ENCODE peak calls at places on chromosomes 4 and X, in eight cellular contexts. U is endothelial cell of umbilical vein, P is GM12878, F is HCT116, Z is HepG2, Y is SK-N-SH, B is K562, N is H1. M is an unnamed sample.

GRCh38 chr4:86918539-86919072 is 16.2 kb upstream of the AFF1 start:
- DNase-seq in U (no peak), P (no peak), F (no peak), Z (peak), Y (no peak), B (no peak), N (no peak), M (no peak)

GRCh38 chr4:142567199-142567598 is 278.9 kb downstream of the INPP4B start:
- DNase-seq in U (no peak), P (no peak), F (peak), Z (no peak), Y (no peak), B (no peak), N (peak), M (no peak)

GRCh38 chrX:42536286-42536685 is 241.7 kb downstream of the PPP1R2C start:
- DNase-seq in U (no peak), P (no peak), F (no peak), Z (no peak), Y (no peak), B (no peak), N (no peak), M (no peak)

GRCh38 chr4:147339116-147339515 is 141.8 kb upstream of the EDNRA start:
- DNase-seq in U (no peak), P (no peak), F (no peak), Z (no peak), Y (no peak), B (no peak), N (no peak), M (no peak)

GRCh38 chr4:105946771-105947170 is 51.5 kb downstream of the NPNT start:
- DNase-seq in U (no peak), P (no peak), F (no peak), Z (no peak), Y (no peak), B (no peak), N (no peak), M (no peak)

GRCh38 chr4:124372916-124373315 is 339.6 kb downstream of the ANKRD50 start:
- DNase-seq in U (no peak), P (no peak), F (no peak), Z (no peak), Y (no peak), B (no peak), N (no peak), M (no peak)

GRCh38 chrX:46573896-46574336 is 351 bp downstream of the CHST7 start:
- DNase-seq in U (peak), P (no peak), F (no peak), Z (peak), Y (peak), B (no peak), N (peak), M (no peak)

GRCh38 chrX:82813671-82814078 is 694.4 kb upstream of the POU3F4 start:
- DNase-seq in U (peak), P (no peak), F (peak), Z (no peak), Y (no peak), B (no peak), N (no peak), M (no peak)

GRCh38 chrX:6640727-6641126 is 105.8 kb upstream of the VCX3A start:
- DNase-seq in U (no peak), P (no peak), F (no peak), Z (no peak), Y (no peak), B (no peak), N (no peak), M (no peak)

GRCh38 chr4:180058731-180059215 is 2184.4 kb upstream of the TENM3 start:
- DNase-seq in U (no peak), P (no peak), F (no peak), Z (no peak), Y (peak), B (no peak), N (peak), M (no peak)

GRCh38 chrX:135707880-135708279 is 5.6 kb upstream of the CT45A1 start:
- DNase-seq in U (peak), P (no peak), F (peak), Z (peak), Y (peak), B (peak), N (peak), M (no peak)

DNA sequence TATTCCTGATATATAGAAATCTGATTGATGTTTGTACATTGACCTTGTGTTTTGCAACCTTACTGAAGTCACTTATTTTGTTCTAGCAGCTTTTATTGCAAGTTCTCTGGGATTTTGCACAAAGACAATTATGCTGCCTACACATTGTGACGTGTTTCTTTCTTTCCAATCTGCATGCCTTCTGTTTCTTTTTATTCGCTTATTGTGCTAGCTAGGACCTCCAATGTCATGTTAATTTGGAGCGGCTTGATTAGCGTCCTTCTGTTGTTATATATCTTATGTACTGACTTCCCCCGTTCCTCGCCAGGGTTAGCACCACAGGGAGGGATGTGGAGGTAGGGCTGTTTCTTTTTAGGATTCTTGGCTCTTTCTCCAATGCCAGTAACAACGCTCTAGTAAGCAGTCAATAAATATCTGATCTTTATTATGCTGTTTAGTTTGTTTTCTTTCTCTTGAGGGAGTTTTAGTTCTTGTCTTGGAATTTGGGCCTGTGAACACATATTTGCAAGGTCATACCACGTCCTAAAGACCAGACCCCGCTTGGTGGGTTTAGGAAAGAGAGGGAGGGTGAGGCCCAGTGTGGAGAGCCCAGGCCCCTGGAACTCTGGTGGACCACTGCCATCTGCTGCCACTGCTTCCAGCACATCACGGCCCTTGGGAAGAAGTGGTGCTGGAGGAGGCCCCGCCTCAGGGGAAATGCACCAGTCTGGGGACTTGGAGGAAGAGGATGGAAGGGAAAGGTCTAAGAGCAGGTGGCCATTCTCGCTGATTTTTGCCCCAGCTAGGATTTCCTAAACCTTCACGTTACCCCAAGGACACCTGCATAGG is 129.1 kb downstream of the TRIML1 start:
- DNase-seq in U (no peak), P (no peak), F (no peak), Z (no peak), Y (no peak), B (no peak), N (no peak), M (no peak)
- H3K27ac ChIP-seq in U (no peak), P (no peak), F (no peak), Z (no peak), Y (no peak), B (no peak), N (no peak), M (no peak)

GRCh38 chr4:102169345-102169744 is 175.9 kb downstream of the SLC39A8 start:
- DNase-seq in U (no peak), P (no peak), F (no peak), Z (no peak), Y (peak), B (no peak), N (no peak), M (peak)
- TF ChIP-seq POLR2AphosphoS5 in U (no peak), P (no peak), F (no peak), Z (no peak), Y (no peak), B (no peak), N (no peak), M (no peak)

DNA sequence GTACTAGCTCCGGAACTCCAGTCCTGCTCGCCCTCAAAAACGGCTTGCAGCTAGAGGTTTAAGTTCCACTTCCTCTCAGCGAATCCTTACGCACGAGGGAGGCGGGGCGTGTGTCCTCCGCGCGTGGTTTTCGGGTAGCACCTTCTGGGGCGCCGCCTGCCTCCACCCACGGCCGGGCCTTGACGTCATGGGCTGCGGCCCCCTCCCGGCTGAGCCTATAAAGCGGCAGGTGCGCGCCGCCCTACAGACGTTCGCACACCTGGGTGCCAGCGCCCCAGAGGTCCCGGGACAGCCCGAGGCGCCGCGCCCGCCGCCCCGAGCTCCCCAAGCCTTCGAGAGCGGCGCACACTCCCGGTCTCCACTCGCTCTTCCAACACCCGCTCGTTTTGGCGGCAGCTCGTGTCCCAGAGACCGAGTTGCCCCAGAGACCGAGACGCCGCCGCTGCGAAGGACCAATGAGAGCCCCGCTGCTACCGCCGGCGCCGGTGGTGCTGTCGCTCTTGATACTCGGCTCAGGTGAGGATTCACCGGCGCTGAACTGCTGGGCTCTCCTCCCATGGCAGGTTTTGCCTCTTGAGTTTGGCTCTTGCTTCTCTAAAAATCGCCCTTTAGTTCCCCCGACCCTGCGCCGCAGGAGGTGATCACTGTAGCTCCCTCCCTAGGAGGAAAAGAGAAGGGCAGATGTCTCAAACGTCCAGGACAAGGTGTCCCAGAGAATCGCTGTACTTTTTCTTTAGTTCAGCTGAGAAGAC is at the start of gene AREG:
- DNase-seq in U (peak), P (peak), F (peak), Z (peak), Y (peak), B (peak), N (peak), M (no peak)
- H3K9ac ChIP-seq in U (peak), P (no peak), F (peak), Z (peak), Y (no peak), B (peak), N (no peak), M (peak)

GRCh38 chr4:38058186-38058585 is 98.0 kb downstream of the PTTG2 start:
- DNase-seq in U (no peak), P (no peak), F (no peak), Z (no peak), Y (peak), B (no peak), N (no peak), M (no peak)

GRCh38 chr4:38050560-38051350 is 90.6 kb downstream of the PTTG2 start:
- DNase-seq in U (peak), P (no peak), F (no peak), Z (no peak), Y (no peak), B (no peak), N (no peak), M (no peak)

GRCh38 chr4:38056024-38056685 is 96.0 kb downstream of the PTTG2 start:
- DNase-seq in U (peak), P (no peak), F (no peak), Z (no peak), Y (no peak), B (no peak), N (no peak), M (no peak)

GRCh38 chr4:38060829-38061431 is 100.7 kb downstream of the PTTG2 start:
- DNase-seq in U (peak), P (no peak), F (no peak), Z (no peak), Y (peak), B (no peak), N (no peak), M (no peak)

DNA sequence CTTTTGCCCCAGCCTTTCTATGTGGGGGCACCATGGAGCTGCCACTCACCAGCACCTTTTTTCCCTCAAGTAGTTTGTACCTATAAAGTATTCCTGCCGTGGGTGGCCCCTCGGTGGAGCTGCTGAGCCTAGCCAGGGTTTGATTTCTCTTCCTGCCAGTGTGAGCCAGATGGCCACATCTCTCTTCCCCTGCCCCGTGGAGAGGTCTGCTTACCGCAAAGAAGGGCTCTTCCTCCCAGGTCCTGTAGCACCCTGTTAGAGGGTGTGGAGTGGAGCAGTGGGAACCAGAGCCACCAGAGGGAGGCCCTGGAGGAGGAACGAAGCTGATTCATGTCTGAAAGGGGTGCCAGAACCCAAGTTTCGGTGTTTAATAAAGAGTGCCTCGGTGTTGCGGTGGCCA is 95.4 kb downstream of the PTTG2 start:
- DNase-seq in U (peak), P (no peak), F (no peak), Z (no peak), Y (peak), B (no peak), N (no peak), M (no peak)
- H3K27ac ChIP-seq in U (peak), P (no peak), F (no peak), Z (no peak), Y (no peak), B (no peak), N (no peak), M (no peak)

GRCh38 chr4:85474356-85474755 is 594 bp upstream of the ARHGAP24 start:
- DNase-seq in U (no peak), P (no peak), F (no peak), Z (no peak), Y (no peak), B (no peak), N (no peak), M (no peak)

GRCh38 chr4:85475631-85476233 is 782 bp downstream of the ARHGAP24 start:
- DNase-seq in U (no peak), P (no peak), F (no peak), Z (no peak), Y (no peak), B (no peak), N (peak), M (no peak)

GRCh38 chr4:85478576-85478975 is 3.6 kb downstream of the ARHGAP24 start:
- DNase-seq in U (no peak), P (no peak), F (no peak), Z (no peak), Y (no peak), B (no peak), N (no peak), M (no peak)

GRCh38 chr4:85477538-85477937 is 2.6 kb downstream of the ARHGAP24 start:
- DNase-seq in U (no peak), P (no peak), F (no peak), Z (no peak), Y (no peak), B (no peak), N (no peak), M (no peak)

DNA sequence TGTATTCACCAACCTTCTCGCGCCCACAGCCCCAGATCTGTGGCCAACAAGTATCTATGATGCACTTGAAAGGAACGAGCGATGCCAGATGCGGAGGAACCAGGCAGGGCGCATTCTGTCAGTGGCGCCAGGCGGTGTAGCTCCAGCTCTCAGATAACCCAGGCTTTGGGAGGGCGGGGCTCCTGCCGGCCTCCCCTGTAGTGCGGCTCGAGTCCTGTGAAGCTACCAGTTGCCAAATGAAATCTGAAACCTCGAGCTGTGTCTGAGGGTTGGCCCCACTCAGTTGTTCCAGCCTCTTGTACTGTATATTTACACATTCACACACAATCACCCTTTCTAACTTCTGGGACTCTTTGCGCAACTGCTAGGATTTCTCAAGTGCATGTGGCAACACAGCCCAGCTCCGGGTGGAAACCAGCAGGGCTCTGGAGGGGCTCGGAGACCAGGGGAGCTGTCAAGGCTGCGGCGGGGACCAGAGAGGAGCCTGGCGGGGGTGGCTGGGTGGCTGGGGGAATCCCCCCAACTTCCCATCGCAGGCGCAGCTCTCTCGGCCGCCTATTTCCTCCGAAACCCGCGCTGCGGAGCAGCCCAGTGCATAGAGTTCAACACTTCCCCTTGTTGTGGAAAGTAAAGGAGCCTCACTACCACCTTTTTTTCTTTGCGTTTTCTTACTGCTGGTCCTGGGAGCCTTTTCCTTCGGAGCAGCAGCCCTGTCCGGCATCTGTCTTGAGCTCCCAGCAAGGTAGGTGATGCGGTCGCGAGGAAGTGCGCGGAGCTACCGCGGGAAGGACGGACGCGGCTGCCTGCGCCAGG is at the start of gene ARHGAP24:
- DNase-seq in U (peak), P (peak), F (peak), Z (peak), Y (peak), B (peak), N (peak), M (peak)
- TF ChIP-seq POLR2AphosphoS5 in U (no peak), P (no peak), F (peak), Z (no peak), Y (no peak), B (no peak), N (no peak), M (peak)

DNA sequence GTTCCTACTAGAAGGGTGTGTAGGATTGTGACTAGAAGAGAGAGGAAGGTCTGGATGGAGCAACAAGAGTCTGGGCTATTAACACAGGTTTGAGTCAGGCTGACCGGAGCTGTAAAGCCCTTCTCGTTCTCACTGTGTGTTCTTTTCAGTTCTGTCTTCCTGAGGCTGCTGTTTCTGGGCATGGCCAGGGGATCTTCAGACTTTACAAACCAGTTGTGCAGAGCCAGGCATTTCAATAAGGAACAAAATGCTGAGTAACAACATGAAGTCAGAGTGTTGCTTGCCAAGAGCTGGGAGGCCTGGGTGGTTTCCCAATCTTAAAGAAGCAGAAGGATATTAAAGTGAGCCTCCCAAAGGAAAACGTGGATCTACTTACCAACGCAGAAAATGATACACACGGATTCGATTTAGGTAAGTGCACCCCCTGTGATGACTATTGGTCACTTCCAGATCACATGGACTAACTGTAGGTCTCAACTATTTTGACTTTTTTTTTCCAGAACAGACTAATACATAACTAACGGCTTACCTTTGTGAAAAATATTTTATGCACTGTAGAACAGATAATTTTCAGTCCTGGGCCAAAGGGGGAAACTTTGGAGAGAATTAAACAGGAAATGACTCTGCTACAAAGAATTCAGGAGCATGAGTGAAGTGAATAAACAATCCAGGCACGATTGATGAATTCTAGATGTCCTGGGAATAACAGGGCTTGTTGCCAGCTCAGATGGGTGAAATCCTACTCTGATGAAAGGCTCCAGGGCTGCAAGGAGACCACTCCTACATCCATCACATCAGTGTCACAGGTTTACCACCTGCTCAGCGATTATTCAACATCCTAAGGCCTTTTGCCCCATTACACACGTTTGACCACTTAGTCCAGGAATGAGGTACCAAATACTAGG is 94.5 kb downstream of the ANXA3 start:
- DNase-seq in U (peak), P (no peak), F (no peak), Z (peak), Y (no peak), B (peak), N (no peak), M (peak)
- H3K9ac ChIP-seq in U (peak), P (no peak), F (no peak), Z (no peak), Y (peak), B (peak), N (no peak), M (peak)

DNA sequence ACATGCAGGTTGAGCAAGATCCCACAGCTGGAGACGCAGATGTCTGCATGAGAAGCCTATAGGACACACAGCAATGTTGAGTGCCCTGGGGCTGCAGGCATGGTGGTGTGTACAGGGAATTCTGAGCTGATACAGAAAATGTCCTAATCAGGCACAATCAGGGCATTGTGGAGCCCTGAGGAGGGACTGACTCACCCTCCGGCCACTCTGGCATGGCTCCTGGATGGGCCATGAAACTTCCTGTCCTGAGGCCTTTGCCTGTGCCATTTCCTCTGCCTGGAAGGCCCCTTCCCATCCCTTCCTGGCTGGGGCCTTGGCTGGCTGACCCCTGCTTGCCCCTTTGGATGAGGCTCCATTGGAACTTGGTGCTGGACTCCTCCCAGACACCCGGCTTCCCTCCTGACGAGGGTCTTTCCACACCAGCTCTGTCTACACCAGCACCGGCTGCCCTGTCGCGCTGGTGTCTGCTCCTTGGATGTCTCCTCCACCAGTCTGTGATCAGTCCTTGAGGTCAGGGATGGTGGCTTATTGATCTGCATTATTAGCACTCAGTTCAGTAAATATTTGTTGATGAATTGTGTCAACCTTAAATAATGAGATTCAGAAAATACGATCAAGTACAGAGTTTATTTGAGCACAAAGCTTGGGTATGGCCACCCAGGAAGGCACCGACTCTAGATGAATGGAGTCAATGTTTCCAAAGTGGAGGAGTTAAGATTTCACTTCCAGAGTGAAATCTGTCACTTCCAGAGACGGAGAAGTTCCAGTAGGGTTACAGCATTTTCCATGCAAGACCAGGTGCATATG is 16.8 kb upstream of the AFAP1 start:
- DNase-seq in U (peak), P (no peak), F (no peak), Z (peak), Y (peak), B (no peak), N (no peak), M (no peak)
- H3K27ac ChIP-seq in U (peak), P (no peak), F (no peak), Z (no peak), Y (peak), B (no peak), N (no peak), M (no peak)

M was measured in SK-N-MC.